ENCODE peak calls at places on chromosomes 7 and 10, in four cellular contexts. One of them, this sample, is unnamed.

GRCh38 chr7:115707236-115707635 is 323.3 kb downstream of the TFEC start:
- DNase-seq in EL: peak; percentile 17
- DNase-seq in heart left ventricle: no peak
- DNase-seq in endodermal cell: peak; percentile 66
- DNase-seq in this sample: no peak

GRCh38 chr10:72065439-72066025 is 22.8 kb downstream of the SPOCK2 start:
- DNase-seq in EL: no peak
- DNase-seq in heart left ventricle: no peak
- DNase-seq in endodermal cell: no peak
- DNase-seq in this sample: peak; percentile 87

GRCh38 chr10:127532659-127533058 is 16.4 kb upstream of the NPS start:
- DNase-seq in EL: no peak
- DNase-seq in heart left ventricle: no peak
- DNase-seq in endodermal cell: no peak
- DNase-seq in this sample: no peak

GRCh38 chr10:64626856-64627255 is 1105.7 kb downstream of the REEP3 start:
- DNase-seq in EL: no peak
- DNase-seq in heart left ventricle: no peak
- DNase-seq in endodermal cell: no peak
- DNase-seq in this sample: no peak

GRCh38 chr7:151229249-151229648 is 2.2 kb upstream of the ABCF2 start:
- DNase-seq in EL: no peak
- DNase-seq in heart left ventricle: no peak
- DNase-seq in endodermal cell: no peak
- DNase-seq in this sample: no peak

GRCh38 chr7:105776986-105777910 is 99.2 kb downstream of the ATXN7L1 start:
- DNase-seq in EL: peak; percentile 62
- DNase-seq in heart left ventricle: no peak
- DNase-seq in endodermal cell: no peak
- DNase-seq in this sample: no peak

GRCh38 chr7:158582089-158582456 is 5.5 kb downstream of the PTPRN2 start:
- DNase-seq in EL: no peak
- DNase-seq in heart left ventricle: no peak
- DNase-seq in endodermal cell: no peak
- DNase-seq in this sample: no peak

GRCh38 chr7:108270385-108270784 is 140.2 kb upstream of the LAMB4 start:
- DNase-seq in EL: no peak
- DNase-seq in heart left ventricle: no peak
- DNase-seq in endodermal cell: no peak
- DNase-seq in this sample: no peak

GRCh38 chr10:13633689-13634088 is 46.9 kb downstream of the PRPF18 start:
- DNase-seq in EL: no peak
- DNase-seq in heart left ventricle: peak; percentile 83
- DNase-seq in endodermal cell: no peak
- DNase-seq in this sample: no peak

GRCh38 chr10:104353325-104354048 is at the start of gene CFAP58:
- DNase-seq in EL: peak; percentile 90
- DNase-seq in heart left ventricle: peak; percentile 89
- DNase-seq in endodermal cell: peak; percentile 99
- DNase-seq in this sample: peak; percentile 98

GRCh38 chr10:31129261-31129660 is 97.6 kb upstream of the ZNF438 start:
- DNase-seq in EL: peak; percentile 62
- DNase-seq in heart left ventricle: peak; percentile 64
- DNase-seq in endodermal cell: peak; percentile 74
- DNase-seq in this sample: no peak

GRCh38 chr10:44979281-44980181 is 922 bp upstream of the DEPP1 start:
- DNase-seq in EL: no peak
- DNase-seq in heart left ventricle: no peak
- DNase-seq in endodermal cell: no peak
- DNase-seq in this sample: no peak

GRCh38 chr7:26782501-26782900 is 81.9 kb downstream of the SKAP2 start:
- DNase-seq in EL: peak; percentile 26
- DNase-seq in heart left ventricle: no peak
- DNase-seq in endodermal cell: no peak
- DNase-seq in this sample: no peak

GRCh38 chr10:13990392-13990805 is 340.3 kb downstream of the FRMD4A start:
- DNase-seq in EL: peak; percentile 60
- DNase-seq in heart left ventricle: peak; percentile 66
- DNase-seq in endodermal cell: no peak
- DNase-seq in this sample: peak; percentile 80

GRCh38 chr10:64515975-64516699 is 994.9 kb downstream of the REEP3 start:
- DNase-seq in EL: no peak
- DNase-seq in heart left ventricle: no peak
- DNase-seq in endodermal cell: no peak
- DNase-seq in this sample: no peak

GRCh38 chr7:1100886-1101579 is 13.1 kb downstream of the GPER1 start:
- DNase-seq in EL: no peak
- DNase-seq in heart left ventricle: no peak
- DNase-seq in endodermal cell: no peak
- DNase-seq in this sample: no peak

GRCh38 chr10:31820794-31821369 is 107.7 kb downstream of the ARHGAP12 start:
- DNase-seq in EL: no peak
- DNase-seq in heart left ventricle: no peak
- DNase-seq in endodermal cell: no peak
- DNase-seq in this sample: no peak

GRCh38 chr10:79547973-79548372 is 12.2 kb downstream of the SFTPA2 start:
- DNase-seq in EL: no peak
- DNase-seq in heart left ventricle: no peak
- DNase-seq in endodermal cell: no peak
- DNase-seq in this sample: no peak

GRCh38 chr7:30977222-30977621 is 13.5 kb downstream of the GHRHR start:
- DNase-seq in EL: no peak
- DNase-seq in heart left ventricle: no peak
- DNase-seq in endodermal cell: peak; percentile 22
- DNase-seq in this sample: no peak

GRCh38 chr7:29871787-29872398 is 65.6 kb downstream of the WIPF3 start:
- DNase-seq in EL: peak; percentile 53
- DNase-seq in heart left ventricle: no peak
- DNase-seq in endodermal cell: no peak
- DNase-seq in this sample: no peak

GRCh38 chr7:12162420-12163113 is 48.5 kb upstream of the TMEM106B start:
- DNase-seq in EL: peak; percentile 5
- DNase-seq in heart left ventricle: no peak
- DNase-seq in endodermal cell: no peak
- DNase-seq in this sample: no peak

GRCh38 chr10:122112021-122112616 is 123.2 kb downstream of the TACC2 start:
- DNase-seq in EL: peak; percentile 52
- DNase-seq in heart left ventricle: no peak
- DNase-seq in endodermal cell: no peak
- DNase-seq in this sample: no peak

GRCh38 chr7:88226886-88227516 is 7.2 kb upstream of the SRI start:
- DNase-seq in EL: peak; percentile 78
- DNase-seq in heart left ventricle: no peak
- DNase-seq in endodermal cell: no peak
- DNase-seq in this sample: no peak

GRCh38 chr7:85090138-85090537 is 96.7 kb downstream of the SEMA3D start:
- DNase-seq in EL: no peak
- DNase-seq in heart left ventricle: peak; percentile 18
- DNase-seq in endodermal cell: no peak
- DNase-seq in this sample: no peak

GRCh38 chr10:94183666-94184264 is 179.0 kb downstream of the NOC3L start:
- DNase-seq in EL: peak; percentile 98
- DNase-seq in heart left ventricle: no peak
- DNase-seq in endodermal cell: no peak
- DNase-seq in this sample: no peak

GRCh38 chr7:116305485-116306408 is 95.4 kb downstream of the TES start:
- DNase-seq in EL: no peak
- DNase-seq in heart left ventricle: no peak
- DNase-seq in endodermal cell: no peak
- DNase-seq in this sample: no peak

GRCh38 chr10:84214612-84215235 is 10.6 kb downstream of the LRIT2 start:
- DNase-seq in EL: peak; percentile 11
- DNase-seq in heart left ventricle: no peak
- DNase-seq in endodermal cell: peak; percentile 91
- DNase-seq in this sample: peak; percentile 14

GRCh38 chr10:72810976-72811375 is 82.6 kb upstream of the OIT3 start:
- DNase-seq in EL: no peak
- DNase-seq in heart left ventricle: no peak
- DNase-seq in endodermal cell: no peak
- DNase-seq in this sample: no peak

GRCh38 chr7:35251606-35252310 is 2.1 kb downstream of the TBX20 start:
- DNase-seq in EL: no peak
- DNase-seq in heart left ventricle: no peak
- DNase-seq in endodermal cell: no peak
- DNase-seq in this sample: no peak

This sample was measured in adrenal gland.